ENCODE peak calls at places on chromosomes 2 and 18, in ten cellular contexts. D is non-pigmented ciliary epithelial cell, F is stromal cell of bone marrow, E is amygdala, C is left ventricle myocardium superior, M is right atrium auricular region, W is foreskin keratinocyte, Z is 8988T, N is sciatic nerve, P is RCC 7860. Y is an unnamed sample.

GRCh38 chr18:7955175-7955574 is 388.1 kb downstream of the PTPRM start:
- DNase-seq in F (no peak), Z (no peak), M (no peak), E (no peak), P (no peak), C (no peak), W (no peak), N (no peak), D (no peak), Y (no peak)

GRCh38 chr2:19866741-19867140 is 35.0 kb downstream of the TTC32 start:
- DNase-seq in N (no peak), M (no peak), D (no peak), P (peak; percentile 41), F (no peak), C (no peak), E (no peak), W (no peak), Z (no peak), Y (peak; percentile 83)

GRCh38 chr2:29518988-29519925 is 402.1 kb downstream of the ALK start:
- DNase-seq in W (peak; percentile 35), C (no peak), F (peak; percentile 71), Z (no peak), N (no peak), D (peak; percentile 42), M (no peak), P (no peak), E (no peak), Y (peak; percentile 96)

GRCh38 chr2:110854355-110855081 is 122.1 kb downstream of the ACOXL start:
- DNase-seq in E (no peak), C (no peak), F (no peak), Z (peak; percentile 36), P (no peak), M (no peak), D (no peak), N (peak; percentile 30), W (no peak), Y (no peak)

GRCh38 chr2:232549655-232550350 is 554 bp downstream of the TIGD1 start:
- DNase-seq in E (no peak), F (no peak), W (peak; percentile 9), P (no peak), Z (no peak), D (no peak), M (no peak), N (no peak), C (no peak), Y (no peak)

GRCh38 chr2:120720176-120720575 is 15.5 kb upstream of the GLI2 start:
- DNase-seq in Z (no peak), P (no peak), W (no peak), F (no peak), C (no peak), M (no peak), N (no peak), E (no peak), D (no peak), Y (no peak)

GRCh38 chr18:23144628-23145027 is 9.3 kb downstream of the CABLES1 start:
- DNase-seq in E (no peak), N (no peak), F (no peak), M (no peak), C (no peak), W (no peak), P (no peak), D (no peak), Z (no peak), Y (no peak)

GRCh38 chr18:13302611-13303267 is 84.2 kb downstream of the LDLRAD4 start:
- DNase-seq in N (no peak), F (no peak), D (no peak), P (no peak), M (no peak), Z (no peak), C (no peak), E (no peak), W (no peak), Y (no peak)

GRCh38 chr2:230054079-230054478 is 14.6 kb downstream of the SLC16A14 start:
- DNase-seq in C (no peak), P (peak; percentile 50), F (peak; percentile 55), N (no peak), D (peak; percentile 46), Z (no peak), M (no peak), W (peak; percentile 80), E (peak; percentile 6), Y (peak; percentile 83)